ENCODE peak calls at places on chromosomes 4 and X, in five cellular contexts. Z is upper lobe of left lung, K is GM12878, X is K562, P is HepG2. A is an unnamed sample.

GRCh38 chr4:24507439-24507838 is 76.9 kb downstream of the DHX15 start:
- ATAC-seq in Z (no peak), P (peak; percentile 36), X (no peak), K (no peak), A (no peak)

GRCh38 chrX:133699023-133699728 is 283.9 kb upstream of the GPC4 start:
- ATAC-seq in P (peak; percentile 8), K (no peak), Z (no peak), X (no peak), A (no peak)

GRCh38 chr4:176270669-176271068 is 1.6 kb upstream of the ASB5 start:
- ATAC-seq in P (no peak), K (peak; percentile 18), Z (no peak), X (no peak), A (peak; percentile 68)

GRCh38 chr4:76087007-76087769 is 12.7 kb downstream of the ART3 start:
- ATAC-seq in P (peak; percentile 99), K (peak; percentile 70), X (peak; percentile 92), Z (no peak), A (peak; percentile 53)

GRCh38 chr4:46388860-46389259 is 1.1 kb downstream of the GABRA2 start:
- ATAC-seq in X (no peak), P (peak; percentile 70), K (no peak), Z (no peak), A (no peak)

GRCh38 chrX:50747471-50747900 is 66.5 kb downstream of the SHROOM4 start:
- ATAC-seq in P (no peak), Z (no peak), K (peak; percentile 45), X (no peak), A (no peak)

GRCh38 chr4:103904126-103904525 is 184.3 kb upstream of the TACR3 start:
- ATAC-seq in K (no peak), P (no peak), X (no peak), Z (no peak), A (no peak)

GRCh38 chr4:68344049-68344448 is 5.8 kb downstream of the YTHDC1 start:
- ATAC-seq in Z (no peak), K (peak; percentile 5), X (peak; percentile 17), P (no peak), A (no peak)

GRCh38 chr4:109072595-109072994 is 229.9 kb downstream of the COL25A1 start:
- ATAC-seq in Z (no peak), K (no peak), P (no peak), X (no peak), A (peak; percentile 84)

GRCh38 chr4:7917669-7918068 is 22.0 kb downstream of the AFAP1 start:
- ATAC-seq in K (no peak), X (no peak), P (no peak), Z (no peak), A (no peak)

GRCh38 chrX:154084449-154085300 is 12.8 kb downstream of the MECP2 start:
- ATAC-seq in K (no peak), P (no peak), Z (no peak), X (no peak), A (no peak)

GRCh38 chr4:111991797-111992196 is 153.5 kb upstream of the FAM241A start:
- ATAC-seq in P (no peak), Z (no peak), X (no peak), K (peak; percentile 69), A (peak; percentile 66)

GRCh38 chr4:75016472-75016871 is 83.6 kb downstream of the PARM1 start:
- ATAC-seq in P (no peak), Z (no peak), K (peak; percentile 48), X (no peak), A (no peak)

GRCh38 chr4:89296399-89296798 is 11.2 kb downstream of the GPRIN3 start:
- ATAC-seq in X (no peak), P (no peak), K (no peak), Z (no peak), A (no peak)

GRCh38 chrX:16451331-16451730 is 198.6 kb upstream of the S100G start:
- ATAC-seq in K (no peak), P (no peak), Z (no peak), X (no peak), A (no peak)

GRCh38 chrX:9566150-9566621 is 101.3 kb downstream of the TBL1X start:
- ATAC-seq in X (no peak), P (peak; percentile 91), K (no peak), Z (no peak), A (peak; percentile 57)

GRCh38 chrX:49934729-49935128 is 12.3 kb downstream of the CLCN5 start:
- ATAC-seq in P (no peak), Z (no peak), X (no peak), K (no peak), A (no peak)

GRCh38 chr4:159018062-159018629 is 84.7 kb upstream of the RAPGEF2 start:
- ATAC-seq in K (peak; percentile 92), Z (no peak), P (no peak), X (peak; percentile 71), A (no peak)

GRCh38 chrX:40207626-40208025 is 109.9 kb upstream of the BCOR start:
- ATAC-seq in P (no peak), Z (no peak), K (peak; percentile 70), X (peak; percentile 76), A (no peak)

GRCh38 chr4:121785479-121785878 is 15.6 kb upstream of the EXOSC9 start:
- ATAC-seq in P (peak; percentile 66), K (no peak), X (peak; percentile 28), Z (peak; percentile 34), A (peak; percentile 58)

GRCh38 chr4:165723051-165723805 is 149.8 kb upstream of the TLL1 start:
- ATAC-seq in Z (no peak), P (no peak), X (no peak), K (no peak), A (no peak)

GRCh38 chr4:176656108-176656507 is 136.6 kb downstream of the VEGFC start:
- ATAC-seq in K (no peak), P (no peak), Z (no peak), X (no peak), A (no peak)

GRCh38 chrX:154600962-154601374 is 16.0 kb downstream of the CTAG1A start:
- ATAC-seq in Z (no peak), K (no peak), X (no peak), P (no peak), A (no peak)

GRCh38 chrX:105564536-105564935 is 257.8 kb upstream of the NRK start:
- ATAC-seq in X (no peak), P (no peak), K (no peak), Z (no peak), A (no peak)

DNA sequence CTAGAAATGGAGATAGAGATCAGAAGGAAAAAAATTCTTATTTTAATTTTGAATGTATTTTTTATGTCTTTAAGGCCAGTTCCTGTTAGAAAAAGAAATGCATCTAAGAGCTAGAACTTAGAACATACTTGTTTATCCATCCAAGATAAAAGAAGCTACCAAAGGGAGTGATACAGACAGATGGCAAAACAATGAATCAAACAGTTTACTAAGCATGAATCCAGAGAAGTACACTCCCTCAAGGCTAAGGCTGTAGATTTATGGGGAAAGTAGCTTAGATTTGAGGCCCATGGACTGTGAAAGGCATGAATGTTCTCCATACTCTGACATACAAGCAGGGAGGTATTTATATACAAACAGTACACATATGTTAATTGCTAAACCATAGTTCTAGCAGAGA is 255.3 kb upstream of the NRK start:
- ATAC-seq in Z (no peak), X (no peak), P (no peak), K (no peak), A (no peak)
- TF ChIP-seq EP300 in Z (no peak), X (no peak), P (no peak), K (no peak), A (no peak)

DNA sequence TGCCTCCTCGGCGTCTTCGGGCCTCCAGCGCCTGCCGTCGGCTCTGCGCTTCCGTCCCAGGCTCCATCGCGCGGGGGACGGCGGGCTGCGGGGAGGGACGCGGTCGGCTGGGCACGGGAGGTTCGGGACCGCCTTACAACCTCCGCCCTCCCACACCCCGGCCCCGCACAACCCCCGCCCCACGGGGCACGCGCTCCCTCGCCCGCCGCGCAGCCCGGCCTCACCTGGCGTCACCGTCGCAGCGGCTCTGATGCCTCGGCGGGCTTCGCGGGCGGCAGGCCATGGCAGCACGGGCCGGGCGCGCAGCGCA is 258 bp downstream of the SLBP start:
- ATAC-seq in Z (no peak), K (no peak), X (peak; percentile 9), P (no peak), A (peak; percentile 40)
- H3K4me1 ChIP-seq in Z (peaks cover 58% of the 10 kb centered on the region), K (peaks cover 31% of the 10 kb centered on the region), X (peaks cover 53% of the 10 kb centered on the region), P (peaks cover 59% of the 10 kb centered on the region), A (peaks cover 69% of the 10 kb centered on the region)

DNA sequence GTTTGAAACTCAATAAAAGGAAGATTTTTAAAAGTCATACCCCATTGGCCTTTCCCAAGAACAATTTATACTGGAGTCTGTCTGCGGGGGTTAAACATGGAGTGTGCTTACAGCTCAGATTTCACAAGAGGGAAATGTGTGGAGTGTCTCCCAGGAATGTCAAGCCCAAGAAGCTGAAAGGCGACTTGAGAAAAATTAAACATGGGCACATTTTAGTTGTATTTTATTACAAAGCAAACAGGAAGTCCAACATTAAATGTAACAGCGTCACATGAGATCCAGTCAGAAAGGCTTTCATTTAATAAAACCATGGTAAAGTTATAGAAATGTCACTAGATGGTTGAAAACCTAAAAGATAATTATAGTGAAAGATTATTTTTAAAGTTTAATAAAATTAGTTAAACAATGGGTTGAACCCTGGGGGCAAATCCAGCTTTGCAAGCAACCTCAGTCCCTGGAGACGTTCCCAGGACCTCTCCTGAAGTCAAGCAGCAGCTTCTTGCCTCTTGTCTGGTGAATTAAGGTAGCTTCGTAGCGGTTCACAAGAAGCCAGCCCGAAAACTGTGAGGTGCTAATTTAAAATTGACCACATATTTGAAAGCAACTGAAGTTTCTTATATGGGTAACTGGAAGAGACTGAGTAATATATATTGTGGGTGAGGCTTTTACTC is 168.4 kb upstream of the EDNRA start:
- ATAC-seq in X (no peak), K (no peak), Z (peak; percentile 83), P (no peak), A (no peak)
- TF ChIP-seq POLR2AphosphoS5 in X (no peak), K (no peak), Z (no peak), P (no peak), A (no peak)

GRCh38 chrX:115031989-115032388 is 14.6 kb upstream of the IL13RA2 start:
- ATAC-seq in K (no peak), X (no peak), P (no peak), Z (no peak), A (no peak)

GRCh38 chrX:115030635-115031034 is 13.2 kb upstream of the IL13RA2 start:
- ATAC-seq in P (no peak), K (no peak), Z (peak; percentile 15), X (no peak), A (no peak)

GRCh38 chrX:115038406-115038805 is 21.0 kb upstream of the IL13RA2 start:
- ATAC-seq in X (no peak), P (no peak), Z (no peak), K (no peak), A (no peak)

GRCh38 chrX:115040417-115040816 is 23.0 kb upstream of the IL13RA2 start:
- ATAC-seq in K (no peak), Z (no peak), P (no peak), X (no peak), A (no peak)

DNA sequence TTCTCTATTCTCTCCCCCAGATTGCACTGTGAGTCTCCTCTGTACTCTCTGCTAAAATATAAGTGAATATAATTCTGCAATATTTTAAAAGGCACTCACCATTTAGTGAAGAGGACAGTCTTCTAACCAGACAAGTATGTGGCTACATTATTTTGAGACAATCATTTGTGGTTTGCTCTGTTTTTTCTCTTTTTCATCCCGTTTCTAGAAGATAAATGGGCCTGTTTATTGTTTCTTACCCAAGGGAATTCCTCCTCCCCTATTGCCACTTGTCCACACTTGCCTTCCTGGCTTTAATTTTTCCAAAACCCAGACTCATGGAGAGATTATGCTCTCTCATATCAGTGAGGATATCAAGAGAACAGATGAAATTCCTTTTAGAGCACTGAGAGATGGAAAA is 18.6 kb upstream of the IL13RA2 start:
- ATAC-seq in X (no peak), P (no peak), Z (no peak), K (no peak), A (no peak)
- TF ChIP-seq EP300 in X (no peak), P (no peak), Z (no peak), K (no peak), A (no peak)

GRCh38 chr4:127618427-127618826 is 14.3 kb upstream of the INTU start:
- ATAC-seq in X (no peak), Z (no peak), P (no peak), K (no peak), A (no peak)
- H3K4me1 ChIP-seq in X (no peaks in the 10 kb centered on the region), Z (peaks cover 11% of the 10 kb centered on the region), P (peaks cover 11% of the 10 kb centered on the region), K (no peaks in the 10 kb centered on the region), A (no peaks in the 10 kb centered on the region)